ENCODE peak calls at places on chromosomes 1 and 21, in four cellular contexts. E, Z, I and J are unnamed samples.
A peak's percentile ranks its signal among the peaks of the same experiment; 100 is the strongest.

GRCh38 chr1:84732520-84732919 is 42.3 kb upstream of the SSX2IP start:
- DNase-seq in E (no peak), Z (no peak), I (no peak), J (no peak)

GRCh38 chr1:80468356-80468755 is 1332.4 kb upstream of the ADGRL2 start:
- DNase-seq in E (no peak), Z (no peak), I (no peak), J (no peak)

GRCh38 chr1:151254217-151255213 is at the start of gene PSMD4:
- DNase-seq in E (peak; percentile 99), Z (peak; percentile 98), I (peak; percentile 90), J (peak; percentile 98)

GRCh38 chr21:42434884-42435283 is 31.2 kb downstream of the UBASH3A start:
- DNase-seq in E (no peak), Z (no peak), I (no peak), J (no peak)

GRCh38 chr1:75265792-75266191 is 131.6 kb downstream of the LHX8 start:
- DNase-seq in E (peak; percentile 1), Z (no peak), I (no peak), J (no peak)

GRCh38 chr1:9626201-9626608 is 25.3 kb upstream of the PIK3CD start:
- DNase-seq in E (no peak), Z (no peak), I (no peak), J (no peak)

GRCh38 chr1:116693759-116694482 is 26.4 kb upstream of the IGSF3 start:
- DNase-seq in E (no peak), Z (no peak), I (no peak), J (no peak)

GRCh38 chr1:247378334-247379073 is 37.5 kb upstream of the NLRP3 start:
- DNase-seq in E (no peak), Z (no peak), I (no peak), J (no peak)

GRCh38 chr1:59815892-59816291 is 1.1 kb downstream of the HOOK1 start:
- DNase-seq in E (no peak), Z (no peak), I (no peak), J (no peak)

GRCh38 chr1:54028306-54029251 is 10.6 kb upstream of the LDLRAD1 start:
- DNase-seq in E (no peak), Z (no peak), I (no peak), J (no peak)

GRCh38 chr1:230186003-230186863 is 119.2 kb downstream of the GALNT2 start:
- DNase-seq in E (peak; percentile 87), Z (peak; percentile 85), I (no peak), J (peak; percentile 92)

GRCh38 chr1:172609528-172609927 is 49.4 kb upstream of the FASLG start:
- DNase-seq in E (no peak), Z (no peak), I (no peak), J (no peak)

GRCh38 chr1:201717286-201717685 is 111.7 kb upstream of the IPO9 start:
- DNase-seq in E (no peak), Z (peak; percentile 51), I (no peak), J (no peak)

GRCh38 chr1:209838537-209838936 is 10.8 kb downstream of the UTP25 start:
- DNase-seq in E (no peak), Z (no peak), I (no peak), J (peak; percentile 55)

GRCh38 chr21:42021751-42022430 is 11.7 kb upstream of the ZBTB21 start:
- DNase-seq in E (no peak), Z (peak; percentile 44), I (no peak), J (no peak)

GRCh38 chr1:240092301-240093119 is 827 bp downstream of the FMN2 start:
- DNase-seq in E (peak; percentile 49), Z (peak; percentile 66), I (no peak), J (no peak)

GRCh38 chr1:75487399-75487798 is 123.5 kb downstream of the SLC44A5 start:
- DNase-seq in E (no peak), Z (no peak), I (no peak), J (no peak)

GRCh38 chr1:25955553-25955952 is 42.3 kb downstream of the PAFAH2 start:
- DNase-seq in E (no peak), Z (no peak), I (no peak), J (no peak)

GRCh38 chr1:236603896-236604217 is 459 bp downstream of the HEATR1 start:
- DNase-seq in E (peak; percentile 14), Z (no peak), I (no peak), J (no peak)

GRCh38 chr1:61337981-61338848 is 255.9 kb downstream of the NFIA start:
- DNase-seq in E (peak; percentile 66), Z (peak; percentile 84), I (peak; percentile 38), J (no peak)

GRCh38 chr1:106620521-106620954 is 435.9 kb upstream of the PRMT6 start:
- DNase-seq in E (no peak), Z (peak; percentile 70), I (no peak), J (no peak)

GRCh38 chr1:93296555-93297154 is 49.1 kb upstream of the DR1 start:
- DNase-seq in E (no peak), Z (no peak), I (no peak), J (no peak)

GRCh38 chr1:34162852-34163766 is 1.9 kb downstream of the CSMD2 start:
- DNase-seq in E (peak; percentile 51), Z (peak; percentile 79), I (peak; percentile 30), J (no peak)

GRCh38 chr1:167220537-167221125 is at the start of gene POU2F1:
- DNase-seq in E (peak; percentile 75), Z (peak; percentile 99), I (peak; percentile 98), J (peak; percentile 99)

GRCh38 chr1:36524359-36525062 is 41.8 kb upstream of the CSF3R start:
- DNase-seq in E (no peak), Z (peak; percentile 10), I (no peak), J (no peak)

GRCh38 chr21:46129846-46130651 is 25.3 kb downstream of the FTCD start:
- DNase-seq in E (no peak), Z (no peak), I (no peak), J (no peak)

GRCh38 chr1:25692560-25692959 is 76.0 kb downstream of the MAN1C1 start:
- DNase-seq in E (peak; percentile 25), Z (no peak), I (no peak), J (no peak)

GRCh38 chr1:221315330-221315729 is 426.6 kb downstream of the DUSP10 start:
- DNase-seq in E (no peak), Z (no peak), I (no peak), J (no peak)

GRCh38 chr21:31416465-31416864 is 72.4 kb upstream of the TIAM1 start:
- DNase-seq in E (no peak), Z (no peak), I (no peak), J (no peak)

GRCh38 chr1:44554706-44555105 is 119.6 kb downstream of the TMEM53 start:
- DNase-seq in E (no peak), Z (no peak), I (no peak), J (no peak)

GRCh38 chr21:42474982-42475381 is 21.0 kb downstream of the RSPH1 start:
- DNase-seq in E (no peak), Z (no peak), I (no peak), J (no peak)

GRCh38 chr1:65079941-65080340 is 68.1 kb upstream of the AK4 start:
- DNase-seq in E (no peak), Z (no peak), I (no peak), J (no peak)

DNA sequence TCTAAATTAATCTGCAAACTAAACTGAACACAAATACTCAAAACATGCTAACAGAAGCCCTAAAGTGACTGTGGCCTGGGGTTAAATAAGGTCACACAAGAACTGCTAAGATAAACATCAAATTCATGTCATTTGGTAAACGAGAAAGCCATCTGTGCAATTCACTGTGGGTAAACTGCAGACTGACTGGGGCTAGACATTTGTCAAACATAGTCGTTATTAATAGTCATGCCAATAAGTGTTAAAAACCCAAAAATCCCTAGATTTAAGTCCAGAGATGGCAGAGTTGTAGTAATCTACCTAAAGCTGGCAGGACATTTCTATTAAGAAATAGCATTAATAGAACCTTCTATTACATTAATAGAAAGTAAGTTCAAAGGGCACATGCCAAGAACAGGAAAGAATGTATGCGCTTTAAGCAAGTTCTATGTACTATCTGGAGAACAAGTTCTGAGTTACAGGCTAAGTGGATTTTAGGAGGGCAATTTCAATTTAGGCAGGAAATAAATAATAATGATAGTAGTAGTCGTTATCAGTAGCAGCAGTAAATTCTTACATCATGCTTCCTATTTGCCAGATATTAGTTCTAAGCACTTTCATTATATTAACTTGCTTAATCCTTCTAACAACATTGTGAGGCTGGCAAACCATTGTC is 8.6 kb downstream of the EDEM3 start:
- DNase-seq in E (no peak), Z (no peak), I (no peak), J (no peak)
- TF ChIP-seq POLR2A in E (no peak), Z (no peak), I (no peak), J (no peak)

DNA sequence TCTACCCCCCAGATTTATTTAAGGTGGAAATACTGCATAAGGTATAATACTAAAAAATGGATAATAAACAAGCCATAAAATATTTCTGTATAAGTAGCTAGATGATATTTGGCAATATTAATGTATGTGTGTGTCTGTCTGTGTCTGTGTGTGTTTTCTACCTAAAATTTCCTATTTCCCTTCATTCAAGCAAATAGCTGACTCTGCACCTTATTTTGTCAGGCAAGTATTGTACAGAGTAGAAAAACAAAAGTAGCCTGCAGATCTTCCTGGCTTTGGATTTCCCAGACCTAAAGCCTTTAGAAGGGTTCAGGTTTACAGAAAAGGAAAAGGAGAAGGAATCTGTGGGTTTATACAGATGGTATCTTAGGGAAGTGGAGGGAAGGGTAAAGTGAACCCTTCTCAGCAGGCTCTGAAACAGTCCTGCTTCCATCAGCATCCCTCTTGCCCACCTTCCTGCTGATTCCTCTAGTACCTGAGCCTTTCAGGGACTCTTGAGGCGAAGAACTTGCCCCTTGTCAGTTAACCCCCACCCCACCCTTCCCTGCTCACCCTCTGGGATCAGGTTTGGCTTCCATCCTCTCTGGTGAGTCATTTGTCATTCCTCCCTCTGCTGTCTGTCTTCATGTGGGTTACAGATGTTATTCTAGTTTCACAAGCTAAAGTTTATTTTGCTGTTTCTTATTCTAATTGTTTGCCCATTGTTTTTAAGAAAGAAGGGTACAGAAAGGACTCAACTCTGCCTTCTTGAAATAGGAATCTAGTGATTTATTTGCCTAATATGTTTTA is 21.7 kb upstream of the RGS16 start:
- DNase-seq in E (no peak), Z (no peak), I (no peak), J (no peak)
- H3K4me1 ChIP-seq in E (no peaks in the 10 kb centered on the region), Z (peaks cover 5% of the 10 kb centered on the region), I (no peaks in the 10 kb centered on the region), J (peaks cover 12% of the 10 kb centered on the region)

DNA sequence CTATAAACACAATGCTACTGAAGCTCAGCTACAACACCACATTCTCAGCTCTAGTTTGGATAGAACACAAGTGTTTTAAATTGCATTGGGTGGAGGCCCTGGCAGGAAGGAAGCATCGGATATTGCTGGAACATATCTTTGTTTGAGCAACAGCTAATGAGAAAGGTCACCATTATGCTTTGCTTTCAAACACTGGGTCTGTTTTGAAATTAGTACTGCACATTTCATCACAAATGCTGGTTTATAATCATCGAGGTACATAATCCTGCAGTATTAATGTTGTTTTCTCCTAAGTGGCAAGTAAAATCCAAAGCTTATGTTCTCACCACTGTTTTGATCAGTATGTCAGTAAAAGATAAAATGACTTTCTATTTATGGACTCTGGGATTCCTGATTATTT is 61.5 kb upstream of the ARHGAP29 start:
- DNase-seq in E (no peak), Z (peak; percentile 71), I (no peak), J (peak; percentile 68)
- TF ChIP-seq EP300 in E (no peak), Z (no peak), I (no peak), J (no peak)

DNA sequence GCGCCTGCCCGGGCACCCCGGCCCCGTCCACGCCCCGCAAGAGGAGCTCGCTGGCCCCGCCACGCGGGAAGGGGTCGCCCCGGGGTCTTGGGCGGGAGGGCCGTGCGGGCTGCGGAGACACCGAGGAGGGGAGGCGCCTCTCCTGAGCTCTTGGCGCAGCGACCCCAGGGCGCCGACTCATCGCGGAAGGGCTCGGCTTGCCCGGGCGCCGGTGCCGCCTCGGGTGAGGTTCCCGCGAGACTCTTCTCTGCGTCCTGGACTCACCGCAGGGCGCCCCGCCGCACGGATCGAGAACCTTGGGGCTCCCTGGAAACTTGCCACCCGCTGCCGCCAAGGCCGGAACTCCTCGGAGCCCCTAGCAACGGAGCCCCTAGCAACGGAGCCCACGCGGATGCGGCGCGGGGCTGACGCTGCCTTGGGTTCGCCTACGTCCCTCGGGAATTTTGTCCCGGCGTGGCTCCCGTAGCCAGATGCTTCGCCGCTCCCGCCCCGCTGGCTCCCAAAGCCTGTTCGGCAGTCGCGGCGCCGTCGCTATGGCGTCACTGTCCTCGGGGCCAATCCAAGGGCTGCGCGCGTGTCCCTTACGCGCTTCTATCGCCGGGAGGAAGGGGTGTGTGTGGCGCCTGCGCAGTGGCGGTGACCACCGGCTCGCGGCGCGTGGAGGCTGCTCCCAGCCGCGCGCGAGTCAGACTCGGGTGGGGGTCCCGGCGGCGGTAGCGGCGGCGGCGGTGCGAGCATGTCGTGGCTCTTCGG is at the start of gene ATAD3A:
- DNase-seq in E (peak; percentile 81), Z (peak; percentile 99), I (peak; percentile 96), J (peak; percentile 99)
- TF ChIP-seq POLR2A in E (peak; percentile 51), Z (peak; percentile 56), I (no peak), J (peak; percentile 49)